ENCODE peak calls at places on chromosomes 5 and 9, in six cellular contexts. One of them, this sample, is unnamed.

GRCh38 chr5:39219433-39219832 is at the start of gene FYB1:
- DNase-seq in A549: no peak
- DNase-seq in BE2C: no peak
- DNase-seq in AG10803: peak; percentile 31
- DNase-seq in lower leg skin: no peak
- DNase-seq in psoas muscle: peak; percentile 49
- DNase-seq in this sample: no peak

GRCh38 chr9:109141375-109141774 is 21.6 kb upstream of the TMEM245 start:
- DNase-seq in A549: no peak
- DNase-seq in BE2C: no peak
- DNase-seq in AG10803: no peak
- DNase-seq in lower leg skin: no peak
- DNase-seq in psoas muscle: no peak
- DNase-seq in this sample: no peak

GRCh38 chr9:98726735-98727134 is 18.0 kb upstream of the GABBR2 start:
- DNase-seq in A549: no peak
- DNase-seq in BE2C: no peak
- DNase-seq in AG10803: peak; percentile 80
- DNase-seq in lower leg skin: peak; percentile 21
- DNase-seq in psoas muscle: no peak
- DNase-seq in this sample: no peak

GRCh38 chr5:66041612-66042011 is 102.5 kb upstream of the SREK1 start:
- DNase-seq in A549: no peak
- DNase-seq in BE2C: no peak
- DNase-seq in AG10803: peak; percentile 44
- DNase-seq in lower leg skin: no peak
- DNase-seq in psoas muscle: no peak
- DNase-seq in this sample: no peak

GRCh38 chr5:59999056-59999455 is 105.5 kb upstream of the PDE4D start:
- DNase-seq in A549: no peak
- DNase-seq in BE2C: no peak
- DNase-seq in AG10803: peak; percentile 4
- DNase-seq in lower leg skin: no peak
- DNase-seq in psoas muscle: no peak
- DNase-seq in this sample: no peak

GRCh38 chr5:82353522-82353921 is 75.4 kb upstream of the RPS23 start:
- DNase-seq in A549: no peak
- DNase-seq in BE2C: no peak
- DNase-seq in AG10803: no peak
- DNase-seq in lower leg skin: no peak
- DNase-seq in psoas muscle: no peak
- DNase-seq in this sample: no peak

GRCh38 chr9:81874926-81875325 is 53.3 kb upstream of the SPATA31D4 start:
- DNase-seq in A549: no peak
- DNase-seq in BE2C: no peak
- DNase-seq in AG10803: peak; percentile 56
- DNase-seq in lower leg skin: no peak
- DNase-seq in psoas muscle: no peak
- DNase-seq in this sample: no peak

GRCh38 chr9:96818535-96818934 is 35.8 kb downstream of the ZNF782 start:
- DNase-seq in A549: no peak
- DNase-seq in BE2C: no peak
- DNase-seq in AG10803: no peak
- DNase-seq in lower leg skin: no peak
- DNase-seq in psoas muscle: no peak
- DNase-seq in this sample: no peak

GRCh38 chr5:14402424-14402823 is 179.2 kb upstream of the OTULINL start:
- DNase-seq in A549: no peak
- DNase-seq in BE2C: no peak
- DNase-seq in AG10803: no peak
- DNase-seq in lower leg skin: no peak
- DNase-seq in psoas muscle: no peak
- DNase-seq in this sample: no peak

GRCh38 chr5:61055434-61056006 is 106.7 kb downstream of the SMIM15 start:
- DNase-seq in A549: peak; percentile 16
- DNase-seq in BE2C: no peak
- DNase-seq in AG10803: peak; percentile 58
- DNase-seq in lower leg skin: no peak
- DNase-seq in psoas muscle: no peak
- DNase-seq in this sample: no peak

GRCh38 chr5:24633705-24634325 is 11.0 kb downstream of the CDH10 start:
- DNase-seq in A549: peak; percentile 11
- DNase-seq in BE2C: peak; percentile 29
- DNase-seq in AG10803: peak; percentile 42
- DNase-seq in lower leg skin: no peak
- DNase-seq in psoas muscle: no peak
- DNase-seq in this sample: peak; percentile 21

GRCh38 chr5:1538741-1539392 is 15.1 kb upstream of the LPCAT1 start:
- DNase-seq in A549: no peak
- DNase-seq in BE2C: no peak
- DNase-seq in AG10803: no peak
- DNase-seq in lower leg skin: peak; percentile 65
- DNase-seq in psoas muscle: no peak
- DNase-seq in this sample: no peak

GRCh38 chr5:132010645-132011560 is 555 bp downstream of the ACSL6 start:
- DNase-seq in A549: no peak
- DNase-seq in BE2C: no peak
- DNase-seq in AG10803: no peak
- DNase-seq in lower leg skin: peak; percentile 82
- DNase-seq in psoas muscle: no peak
- DNase-seq in this sample: no peak

GRCh38 chr5:89270901-89271300 is 387.9 kb upstream of the MEF2C start:
- DNase-seq in A549: no peak
- DNase-seq in BE2C: no peak
- DNase-seq in AG10803: no peak
- DNase-seq in lower leg skin: no peak
- DNase-seq in psoas muscle: no peak
- DNase-seq in this sample: no peak

GRCh38 chr5:30572279-30572678 is 621.2 kb upstream of the CDH6 start:
- DNase-seq in A549: no peak
- DNase-seq in BE2C: peak; percentile 30
- DNase-seq in AG10803: no peak
- DNase-seq in lower leg skin: no peak
- DNase-seq in psoas muscle: no peak
- DNase-seq in this sample: no peak

GRCh38 chr9:16879416-16879815 is 8.9 kb upstream of the BNC2 start:
- DNase-seq in A549: no peak
- DNase-seq in BE2C: no peak
- DNase-seq in AG10803: no peak
- DNase-seq in lower leg skin: no peak
- DNase-seq in psoas muscle: no peak
- DNase-seq in this sample: no peak

GRCh38 chr5:61048534-61048933 is 103.5 kb downstream of the NDUFAF2 start:
- DNase-seq in A549: no peak
- DNase-seq in BE2C: no peak
- DNase-seq in AG10803: peak; percentile 54
- DNase-seq in lower leg skin: no peak
- DNase-seq in psoas muscle: no peak
- DNase-seq in this sample: no peak

GRCh38 chr5:136222575-136223235 is 29.7 kb upstream of the SMIM32 start:
- DNase-seq in A549: no peak
- DNase-seq in BE2C: no peak
- DNase-seq in AG10803: no peak
- DNase-seq in lower leg skin: no peak
- DNase-seq in psoas muscle: no peak
- DNase-seq in this sample: no peak

GRCh38 chr9:113898151-113898550 is 22.0 kb downstream of the ZNF618 start:
- DNase-seq in A549: no peak
- DNase-seq in BE2C: no peak
- DNase-seq in AG10803: no peak
- DNase-seq in lower leg skin: no peak
- DNase-seq in psoas muscle: no peak
- DNase-seq in this sample: no peak

GRCh38 chr5:147417133-147417813 is 92.6 kb downstream of the DPYSL3 start:
- DNase-seq in A549: no peak
- DNase-seq in BE2C: no peak
- DNase-seq in AG10803: peak; percentile 70
- DNase-seq in lower leg skin: no peak
- DNase-seq in psoas muscle: peak; percentile 32
- DNase-seq in this sample: no peak

GRCh38 chr5:103785569-103785968 is 223.0 kb upstream of the NUDT12 start:
- DNase-seq in A549: no peak
- DNase-seq in BE2C: no peak
- DNase-seq in AG10803: no peak
- DNase-seq in lower leg skin: no peak
- DNase-seq in psoas muscle: no peak
- DNase-seq in this sample: no peak

GRCh38 chr5:170137694-170138214 is 32.1 kb downstream of the FOXI1 start:
- DNase-seq in A549: no peak
- DNase-seq in BE2C: no peak
- DNase-seq in AG10803: no peak
- DNase-seq in lower leg skin: peak; percentile 29
- DNase-seq in psoas muscle: no peak
- DNase-seq in this sample: no peak

GRCh38 chr9:34382879-34383278 is 6.2 kb upstream of the MYORG start:
- DNase-seq in A549: no peak
- DNase-seq in BE2C: no peak
- DNase-seq in AG10803: no peak
- DNase-seq in lower leg skin: peak; percentile 52
- DNase-seq in psoas muscle: no peak
- DNase-seq in this sample: no peak

GRCh38 chr5:6737043-6737941 is 24.1 kb downstream of the TENT4A start:
- DNase-seq in A549: no peak
- DNase-seq in BE2C: no peak
- DNase-seq in AG10803: no peak
- DNase-seq in lower leg skin: no peak
- DNase-seq in psoas muscle: no peak
- DNase-seq in this sample: no peak

GRCh38 chr9:108351571-108351970 is 504.2 kb downstream of the ACTL7B start:
- DNase-seq in A549: no peak
- DNase-seq in BE2C: no peak
- DNase-seq in AG10803: no peak
- DNase-seq in lower leg skin: no peak
- DNase-seq in psoas muscle: no peak
- DNase-seq in this sample: no peak

GRCh38 chr5:446864-447263 is 3.9 kb downstream of the EXOC3 start:
- DNase-seq in A549: peak; percentile 72
- DNase-seq in BE2C: no peak
- DNase-seq in AG10803: peak; percentile 49
- DNase-seq in lower leg skin: peak; percentile 72
- DNase-seq in psoas muscle: no peak
- DNase-seq in this sample: no peak

GRCh38 chr9:93820667-93821306 is 134.4 kb downstream of the BARX1 start:
- DNase-seq in A549: no peak
- DNase-seq in BE2C: no peak
- DNase-seq in AG10803: no peak
- DNase-seq in lower leg skin: peak; percentile 67
- DNase-seq in psoas muscle: no peak
- DNase-seq in this sample: no peak

GRCh38 chr9:35533398-35533797 is 43.5 kb downstream of the RUSC2 start:
- DNase-seq in A549: no peak
- DNase-seq in BE2C: no peak
- DNase-seq in AG10803: peak; percentile 54
- DNase-seq in lower leg skin: no peak
- DNase-seq in psoas muscle: no peak
- DNase-seq in this sample: no peak

GRCh38 chr9:135671591-135672041 is 8.5 kb downstream of the LCN9 start:
- DNase-seq in A549: no peak
- DNase-seq in BE2C: peak; percentile 54
- DNase-seq in AG10803: no peak
- DNase-seq in lower leg skin: no peak
- DNase-seq in psoas muscle: no peak
- DNase-seq in this sample: peak; percentile 55

GRCh38 chr5:135535820-135536801 is at the start of gene NEUROG1:
- DNase-seq in A549: no peak
- DNase-seq in BE2C: peak; percentile 28
- DNase-seq in AG10803: no peak
- DNase-seq in lower leg skin: peak; percentile 79
- DNase-seq in psoas muscle: no peak
- DNase-seq in this sample: peak; percentile 74

GRCh38 chr5:59040007-59040803 is 457.3 kb downstream of the RAB3C start:
- DNase-seq in A549: no peak
- DNase-seq in BE2C: no peak
- DNase-seq in AG10803: peak; percentile 81
- DNase-seq in lower leg skin: no peak
- DNase-seq in psoas muscle: no peak
- DNase-seq in this sample: no peak

GRCh38 chr5:74433255-74434123 is 207.0 kb downstream of the ENC1 start:
- DNase-seq in A549: no peak
- DNase-seq in BE2C: no peak
- DNase-seq in AG10803: peak; percentile 25
- DNase-seq in lower leg skin: no peak
- DNase-seq in psoas muscle: no peak
- DNase-seq in this sample: no peak
- TF ChIP-seq CTCF in A549: no peak
- TF ChIP-seq CTCF in BE2C: no peak
- TF ChIP-seq CTCF in AG10803: no peak
- TF ChIP-seq CTCF in lower leg skin: no peak
- TF ChIP-seq CTCF in psoas muscle: no peak
- TF ChIP-seq CTCF in this sample: no peak

GRCh38 chr5:172389578-172390112 is 64.7 kb downstream of the SH3PXD2B start:
- DNase-seq in A549: no peak
- DNase-seq in BE2C: no peak
- DNase-seq in AG10803: no peak
- DNase-seq in lower leg skin: no peak
- DNase-seq in psoas muscle: no peak
- DNase-seq in this sample: no peak
- TF ChIP-seq CTCF in A549: peak; percentile 38
- TF ChIP-seq CTCF in BE2C: peak; percentile 12
- TF ChIP-seq CTCF in AG10803: no peak
- TF ChIP-seq CTCF in lower leg skin: no peak
- TF ChIP-seq CTCF in psoas muscle: no peak
- TF ChIP-seq CTCF in this sample: no peak

GRCh38 chr9:133554729-133555128 is 20.2 kb downstream of the ADAMTSL2 start:
- DNase-seq in A549: no peak
- DNase-seq in BE2C: no peak
- DNase-seq in AG10803: no peak
- DNase-seq in lower leg skin: no peak
- DNase-seq in psoas muscle: no peak
- DNase-seq in this sample: no peak
- TF ChIP-seq CTCF in A549: no peak
- TF ChIP-seq CTCF in BE2C: no peak
- TF ChIP-seq CTCF in AG10803: no peak
- TF ChIP-seq CTCF in lower leg skin: no peak
- TF ChIP-seq CTCF in psoas muscle: no peak
- TF ChIP-seq CTCF in this sample: no peak

DNA sequence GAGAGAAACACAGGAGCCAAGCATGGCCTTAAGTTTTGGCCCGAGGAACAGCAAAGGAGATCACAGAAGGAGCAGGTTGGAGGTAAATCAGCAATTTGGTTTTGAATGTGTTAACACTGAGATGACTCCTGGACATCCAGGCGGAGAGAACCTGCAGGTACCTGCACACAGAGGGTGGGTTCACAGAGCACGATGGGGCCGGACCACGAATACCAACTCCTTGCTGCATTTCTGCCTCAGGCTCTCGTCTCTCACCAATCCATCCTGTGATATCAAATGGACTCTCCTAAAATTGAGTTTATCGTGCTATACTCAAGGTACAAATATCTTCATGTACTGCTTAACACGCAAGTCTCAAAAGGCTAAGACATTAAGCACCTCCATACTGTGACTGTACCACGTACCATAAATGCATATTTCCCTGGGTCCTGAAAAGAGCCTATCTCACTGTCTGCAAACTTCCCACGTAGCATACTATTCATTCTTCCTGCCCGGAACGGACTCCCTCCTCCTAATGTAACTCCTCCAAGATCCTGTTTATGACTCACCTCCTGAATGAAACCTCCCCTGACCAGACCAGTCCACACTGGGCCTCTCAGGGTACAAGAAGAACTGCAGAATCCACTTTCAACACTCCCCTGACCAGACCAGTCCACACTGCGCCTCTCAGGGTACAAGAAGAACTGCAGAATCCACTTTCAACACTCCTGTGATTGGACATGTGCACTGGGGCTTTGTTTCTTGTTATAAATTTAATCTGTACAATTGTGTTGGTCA is 380.8 kb upstream of the RFX3 start:
- DNase-seq in A549: peak; percentile 12
- DNase-seq in BE2C: no peak
- DNase-seq in AG10803: peak; percentile 89
- DNase-seq in lower leg skin: no peak
- DNase-seq in psoas muscle: no peak
- DNase-seq in this sample: no peak
- TF ChIP-seq CTCF in A549: no peak
- TF ChIP-seq CTCF in BE2C: no peak
- TF ChIP-seq CTCF in AG10803: no peak
- TF ChIP-seq CTCF in lower leg skin: no peak
- TF ChIP-seq CTCF in psoas muscle: no peak
- TF ChIP-seq CTCF in this sample: no peak

This sample was measured in nephron progenitor cell.